ENCODE peak calls at places on chromosome 6, in nine cellular contexts. V is tibial nerve, M is A549, S is stomach, L is ovary, F is suprapubic skin, I is K562, N is SK-N-SH, Q is upper lobe of left lung. K is an unnamed sample.

GRCh38 chr6:41042656-41043055 is 389 bp downstream of the TSPO2 start:
- DNase-seq in N (no peak), Q (no peak), F (peak; percentile 30), I (no peak), M (no peak), V (no peak), S (no peak), L (no peak), K (no peak)

GRCh38 chr6:46491789-46492547 is 719 bp upstream of the RCAN2 start:
- DNase-seq in F (peak; percentile 62), V (peak; percentile 22), Q (peak; percentile 84), M (peak; percentile 14), L (peak; percentile 68), N (peak; percentile 63), S (peak; percentile 50), I (no peak), K (no peak)

GRCh38 chr6:130587778-130588520 is 222.1 kb downstream of the TMEM200A start:
- DNase-seq in M (no peak), F (no peak), Q (no peak), L (no peak), N (no peak), I (no peak), V (no peak), S (no peak), K (no peak)

GRCh38 chr6:146990821-146991798 is 213.1 kb upstream of the STXBP5 start:
- DNase-seq in L (no peak), Q (no peak), N (no peak), S (no peak), V (no peak), I (peak; percentile 37), M (peak; percentile 13), F (no peak), K (no peak)

GRCh38 chr6:116210750-116211425 is 43.0 kb downstream of the TSPYL4 start:
- DNase-seq in Q (no peak), L (no peak), N (no peak), V (no peak), M (no peak), S (no peak), F (no peak), I (no peak), K (no peak)

GRCh38 chr6:89984926-89985743 is 90.9 kb downstream of the GJA10 start:
- DNase-seq in I (peak; percentile 20), F (peak; percentile 66), N (peak; percentile 83), S (no peak), V (no peak), Q (peak; percentile 34), L (no peak), M (no peak), K (no peak)

GRCh38 chr6:134863763-134864510 is 86.0 kb downstream of the ALDH8A1 start:
- DNase-seq in Q (no peak), M (no peak), N (no peak), L (no peak), I (no peak), V (no peak), F (no peak), S (no peak), K (no peak)

GRCh38 chr6:131875647-131876046 is 67.8 kb downstream of the ENPP1 start:
- DNase-seq in L (no peak), S (no peak), N (no peak), M (no peak), F (no peak), I (no peak), V (no peak), Q (no peak), K (no peak)

GRCh38 chr6:40436685-40437604 is 150.2 kb downstream of the LRFN2 start:
- DNase-seq in Q (no peak), V (no peak), L (no peak), N (peak; percentile 66), I (no peak), S (no peak), F (no peak), M (no peak), K (no peak)

GRCh38 chr6:148462203-148462602 is 119.6 kb downstream of the SASH1 start:
- DNase-seq in M (no peak), S (no peak), F (no peak), N (no peak), I (no peak), L (no peak), Q (no peak), V (no peak), K (no peak)

GRCh38 chr6:17293395-17293794 is 12.2 kb downstream of the RBM24 start:
- DNase-seq in V (no peak), M (no peak), F (no peak), N (no peak), Q (no peak), I (no peak), L (no peak), S (no peak), K (no peak)

GRCh38 chr6:43171284-43172126 is 436 bp downstream of the SRF start:
- DNase-seq in S (no peak), Q (peak; percentile 97), L (peak; percentile 63), M (peak; percentile 75), V (no peak), N (peak; percentile 93), I (peak; percentile 95), F (no peak), K (no peak)

GRCh38 chr6:39508513-39508912 is 186.0 kb upstream of the KCNK16 start:
- DNase-seq in V (no peak), M (no peak), F (no peak), I (no peak), L (no peak), S (no peak), N (no peak), Q (no peak), K (no peak)

GRCh38 chr6:62891065-62891647 is 320.1 kb upstream of the FKBP1C start:
- DNase-seq in N (peak; percentile 0), V (no peak), S (no peak), F (no peak), L (no peak), M (no peak), Q (no peak), I (peak; percentile 8), K (no peak)
- TF ChIP-seq EP300 in N (no peak), V (no peak), S (no peak), F (no peak), L (no peak), M (no peak), Q (no peak), I (no peak), K (no peak)

DNA sequence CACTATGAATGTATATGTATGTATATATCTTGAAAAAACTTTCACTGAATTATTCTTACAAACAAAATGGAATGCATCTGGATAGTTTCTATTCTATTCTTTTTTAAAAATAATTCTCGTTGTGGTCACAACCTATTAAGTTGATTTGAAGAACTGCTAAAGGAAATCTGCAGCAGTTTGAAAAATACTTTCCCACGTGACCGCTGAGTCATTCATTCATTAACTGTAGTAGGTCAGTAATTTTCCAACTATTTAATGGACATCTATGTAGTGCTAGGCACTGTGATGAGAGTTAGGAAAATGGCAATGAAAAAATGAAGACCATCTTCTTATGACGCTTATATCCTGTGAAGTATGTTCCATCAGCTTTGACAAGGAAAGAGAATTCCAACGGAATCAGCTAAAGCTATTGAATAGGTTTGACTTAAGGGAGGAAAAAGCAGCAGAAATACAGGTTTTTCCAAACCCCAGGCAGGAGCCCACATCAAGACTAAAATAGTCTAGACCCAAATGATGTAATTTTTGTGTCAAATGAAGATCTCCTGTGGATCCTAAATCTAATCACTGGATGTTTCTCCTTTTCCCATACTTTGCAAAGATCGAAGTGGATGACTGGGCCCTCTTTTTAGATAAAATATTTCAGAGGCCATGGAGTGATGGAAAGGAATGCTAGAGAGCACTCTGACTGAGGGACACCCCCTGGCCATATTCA is 4.1 kb upstream of the EFHC1 start:
- DNase-seq in M (no peak), N (no peak), V (no peak), S (no peak), Q (no peak), F (no peak), L (no peak), I (no peak), K (no peak)
- TF ChIP-seq EP300 in M (no peak), N (no peak), V (no peak), S (no peak), Q (no peak), F (no peak), L (no peak), I (no peak), K (no peak)

DNA sequence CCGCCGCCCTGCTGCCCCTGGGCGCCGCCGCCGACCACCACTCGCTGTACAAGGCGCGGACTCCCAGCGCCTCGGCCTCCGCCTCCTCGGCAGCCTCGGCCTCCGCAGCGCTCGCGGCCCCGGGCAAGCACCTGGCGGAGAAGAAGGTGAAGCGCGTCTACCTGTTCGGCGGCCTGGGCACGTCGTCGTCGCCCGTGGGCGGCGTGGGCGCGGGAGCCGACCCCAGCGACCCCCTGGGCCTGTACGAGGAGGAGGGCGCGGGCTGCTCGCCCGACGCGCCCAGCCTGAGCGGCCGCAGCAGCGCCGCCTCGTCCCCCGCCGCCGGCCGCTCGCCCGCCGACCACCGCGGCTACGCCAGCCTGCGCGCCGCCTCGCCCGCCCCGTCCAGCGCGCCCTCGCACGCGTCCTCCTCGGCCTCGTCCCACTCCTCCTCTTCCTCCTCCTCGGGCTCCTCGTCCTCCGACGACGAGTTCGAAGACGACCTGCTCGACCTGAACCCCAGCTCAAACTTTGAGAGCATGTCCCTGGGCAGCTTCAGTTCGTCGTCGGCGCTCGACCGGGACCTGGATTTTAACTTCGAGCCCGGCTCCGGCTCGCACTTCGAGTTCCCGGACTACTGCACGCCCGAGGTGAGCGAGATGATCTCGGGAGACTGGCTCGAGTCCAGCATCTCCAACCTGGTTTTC is 1.9 kb downstream of the SOX4 start:
- DNase-seq in I (no peak), F (peak; percentile 63), V (peak; percentile 29), L (peak; percentile 63), M (no peak), Q (peak; percentile 90), N (peak; percentile 34), S (peak; percentile 56), K (no peak)
- TF ChIP-seq EP300 in I (no peak), F (no peak), V (no peak), L (no peak), M (no peak), Q (no peak), N (no peak), S (no peak), K (no peak)

GRCh38 chr6:151056230-151056907 is 183.4 kb upstream of the AKAP12 start:
- DNase-seq in M (no peak), N (no peak), V (no peak), F (no peak), I (no peak), Q (no peak), L (peak; percentile 13), S (no peak), K (peak; percentile 24)
- TF ChIP-seq EP300 in M (no peak), N (no peak), V (no peak), F (no peak), I (no peak), Q (no peak), L (no peak), S (no peak), K (no peak)

GRCh38 chr6:98657764-98658163 is 176.6 kb upstream of the POU3F2 start:
- DNase-seq in V (peak; percentile 15), L (no peak), F (no peak), Q (no peak), M (no peak), S (no peak), N (no peak), I (no peak), K (no peak)
- TF ChIP-seq EP300 in V (no peak), L (no peak), F (no peak), Q (no peak), M (no peak), S (no peak), N (no peak), I (no peak), K (no peak)

GRCh38 chr6:73586416-73586974 is 65.7 kb upstream of the EEF1A1 start:
- DNase-seq in Q (no peak), F (no peak), S (no peak), M (no peak), N (no peak), L (no peak), V (peak; percentile 43), I (no peak), K (no peak)
- TF ChIP-seq EP300 in Q (no peak), F (no peak), S (no peak), M (no peak), N (no peak), L (no peak), V (peak; percentile 41), I (no peak), K (no peak)

K was measured in H1.